ENCODE peak calls at places on chromosomes 4 and X, in ten cellular contexts. M is right atrium auricular region; Q is sigmoid colon; X is fibroblast of lung; L is left ventricle myocardium inferior; D is A549; O is CD8-positive, alpha-beta memory T cell; S is cardiac muscle cell; Z is suprapubic skin; W is neural progenitor cell. T is an unnamed sample. For H3K4me1, the result is how much of the 10 kb centered on the place peaks cover.

GRCh38 chrX:25079020-25079419 is 63.3 kb upstream of the ARX start:
- DNase-seq in M (no peak), Q (no peak), X (no peak), L (no peak), D (no peak), O (no peak), S (no peak), Z (no peak), W (no peak), T (no peak)

GRCh38 chr4:4720671-4721070 is 138.8 kb upstream of the MSX1 start:
- DNase-seq in M (no peak), Q (no peak), X (no peak), L (no peak), D (no peak), O (no peak), S (no peak), Z (no peak), W (no peak), T (no peak)

GRCh38 chr4:14193601-14194000 is 566.1 kb upstream of the BOD1L1 start:
- DNase-seq in M (no peak), Q (no peak), X (peak), L (no peak), D (no peak), O (no peak), S (no peak), Z (no peak), W (no peak), T (no peak)

GRCh38 chr4:88211473-88212252 is 53.2 kb upstream of the ABCG2 start:
- DNase-seq in M (no peak), Q (no peak), X (peak), L (no peak), D (peak), O (peak), S (peak), Z (no peak), W (peak), T (no peak)

GRCh38 chr4:38132843-38133662 is 172.9 kb downstream of the PTTG2 start:
- DNase-seq in M (no peak), Q (no peak), X (no peak), L (no peak), D (peak), O (no peak), S (no peak), Z (peak), W (no peak), T (no peak)

GRCh38 chrX:38438321-38438720 is 85.9 kb downstream of the OTC start:
- DNase-seq in M (no peak), Q (no peak), X (no peak), L (no peak), D (no peak), O (no peak), S (no peak), Z (no peak), W (peak), T (no peak)

GRCh38 chr4:102684605-102685052 is 76.1 kb downstream of the MANBA start:
- DNase-seq in M (no peak), Q (no peak), X (peak), L (no peak), D (peak), O (no peak), S (peak), Z (no peak), W (no peak), T (no peak)

GRCh38 chr4:184598753-184599491 is 50.3 kb downstream of the CASP3 start:
- DNase-seq in M (no peak), Q (no peak), X (no peak), L (no peak), D (no peak), O (no peak), S (peak), Z (no peak), W (no peak), T (no peak)

GRCh38 chr4:14827111-14827510 is 175.2 kb upstream of the CPEB2 start:
- DNase-seq in M (no peak), Q (no peak), X (peak), L (no peak), D (no peak), O (no peak), S (peak), Z (no peak), W (no peak), T (no peak)

GRCh38 chr4:173005912-173006633 is 162.5 kb upstream of the GALNT7 start:
- DNase-seq in M (no peak), Q (no peak), X (no peak), L (no peak), D (no peak), O (no peak), S (no peak), Z (no peak), W (no peak), T (no peak)

GRCh38 chr4:152073738-152074137 is 312.9 kb upstream of the GATB start:
- DNase-seq in M (peak), Q (no peak), X (no peak), L (no peak), D (no peak), O (no peak), S (peak), Z (no peak), W (no peak), T (peak)

GRCh38 chrX:46180258-46180687 is 364.9 kb downstream of the ZNF674 start:
- DNase-seq in M (no peak), Q (no peak), X (peak), L (no peak), D (peak), O (no peak), S (peak), Z (no peak), W (peak), T (no peak)

GRCh38 chr4:15755321-15755750 is 22.8 kb upstream of the CD38 start:
- DNase-seq in M (no peak), Q (no peak), X (peak), L (no peak), D (no peak), O (no peak), S (peak), Z (no peak), W (no peak), T (no peak)

GRCh38 chrX:150753968-150754367 is 60.8 kb downstream of the MTMR1 start:
- DNase-seq in M (no peak), Q (no peak), X (no peak), L (no peak), D (no peak), O (no peak), S (no peak), Z (no peak), W (no peak), T (no peak)

GRCh38 chrX:102651242-102651967 is at the start of gene GPRASP1:
- DNase-seq in M (peak), Q (peak), X (peak), L (peak), D (no peak), O (peak), S (peak), Z (peak), W (peak), T (peak)

GRCh38 chr4:101232074-101232776 is 115.1 kb downstream of the PPP3CA start:
- DNase-seq in M (no peak), Q (no peak), X (peak), L (no peak), D (peak), O (no peak), S (peak), Z (no peak), W (no peak), T (no peak)

GRCh38 chr4:169045862-169046584 is 36.0 kb upstream of the CBR4 start:
- DNase-seq in M (no peak), Q (no peak), X (peak), L (no peak), D (peak), O (no peak), S (no peak), Z (no peak), W (peak), T (no peak)

GRCh38 chrX:133005038-133005437 is 46.6 kb upstream of the HS6ST2 start:
- DNase-seq in M (no peak), Q (no peak), X (peak), L (no peak), D (no peak), O (no peak), S (peak), Z (no peak), W (peak), T (no peak)

GRCh38 chrX:108221481-108221880 is 129.9 kb downstream of the ATG4A start:
- DNase-seq in M (no peak), Q (no peak), X (no peak), L (no peak), D (no peak), O (no peak), S (no peak), Z (no peak), W (no peak), T (no peak)

GRCh38 chr4:142696334-142697122 is 149.6 kb downstream of the INPP4B start:
- DNase-seq in M (no peak), Q (no peak), X (no peak), L (no peak), D (no peak), O (no peak), S (no peak), Z (no peak), W (no peak), T (no peak)

GRCh38 chr4:87033902-87034301 is 99.1 kb downstream of the AFF1 start:
- DNase-seq in M (no peak), Q (no peak), X (no peak), L (no peak), D (no peak), O (no peak), S (no peak), Z (no peak), W (peak), T (no peak)

GRCh38 chr4:87031946-87032345 is 97.1 kb downstream of the AFF1 start:
- DNase-seq in M (no peak), Q (no peak), X (no peak), L (no peak), D (no peak), O (no peak), S (peak), Z (no peak), W (peak), T (no peak)

GRCh38 chr4:87030606-87031441 is 96.0 kb downstream of the AFF1 start:
- DNase-seq in M (no peak), Q (no peak), X (peak), L (no peak), D (no peak), O (no peak), S (peak), Z (no peak), W (peak), T (no peak)

GRCh38 chr4:87034527-87034926 is 99.7 kb downstream of the AFF1 start:
- DNase-seq in M (no peak), Q (no peak), X (no peak), L (no peak), D (no peak), O (no peak), S (no peak), Z (no peak), W (no peak), T (no peak)

GRCh38 chr4:87032884-87033533 is 98.2 kb downstream of the AFF1 start:
- DNase-seq in M (no peak), Q (no peak), X (peak), L (no peak), D (no peak), O (no peak), S (peak), Z (no peak), W (peak), T (no peak)
- H3K4me1 ChIP-seq in M (under half), Q (half or more), X (under half), L (half or more), D (half or more), O (half or more), S (half or more), Z (half or more), W (half or more), T (under half)

DNA sequence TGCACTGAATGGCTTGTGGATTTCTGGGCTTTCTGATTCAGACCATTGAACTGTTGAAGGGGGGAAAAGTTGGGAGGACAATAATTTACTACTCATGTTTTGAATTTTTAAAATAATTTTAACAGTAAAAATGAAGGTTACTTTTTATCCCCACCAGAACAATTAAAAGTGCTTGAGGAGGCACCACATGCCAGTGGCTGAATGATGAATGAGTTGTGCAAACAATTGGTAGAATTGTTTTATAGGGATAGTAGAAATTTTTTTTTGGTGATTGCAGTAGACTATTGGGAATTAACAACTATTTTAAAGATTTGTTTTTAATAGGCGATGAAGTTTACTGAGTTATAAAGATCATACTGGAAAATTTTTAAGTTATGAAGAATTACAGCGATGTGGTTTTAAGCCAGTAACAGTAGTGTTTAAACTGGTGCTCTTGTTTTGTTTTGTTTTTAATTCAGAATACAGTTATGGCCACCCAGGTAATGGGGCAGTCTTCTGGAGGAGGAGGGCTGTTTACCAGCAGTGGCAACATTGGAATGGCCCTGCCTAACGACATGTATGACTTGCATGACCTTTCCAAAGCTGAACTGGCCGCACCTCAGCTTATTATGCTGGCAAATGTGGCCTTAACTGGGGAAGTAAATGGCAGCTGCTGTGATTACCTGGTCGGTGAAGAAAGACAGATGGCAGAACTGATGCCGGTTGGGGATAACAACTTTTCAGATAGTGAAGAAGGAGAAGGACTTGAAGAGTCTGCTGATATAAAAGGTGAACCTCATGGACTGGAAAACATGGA is 2.7 kb downstream of the REST start:
- DNase-seq in M (no peak), Q (no peak), X (no peak), L (no peak), D (no peak), O (no peak), S (no peak), Z (no peak), W (peak), T (no peak)
- H3K4me1 ChIP-seq in M (under half), Q (under half), X (under half), L (half or more), D (under half), O (half or more), S (under half), Z (half or more), W (under half), T (half or more)

GRCh38 chrX:136679581-136679980 is 31.6 kb downstream of the CD40LG start:
- DNase-seq in M (no peak), Q (no peak), X (no peak), L (no peak), D (no peak), O (no peak), S (no peak), Z (no peak), W (peak), T (no peak)
- H3K4me1 ChIP-seq in M (under half), Q (under half), X (under half), L (under half), D (under half), O (under half), S (under half), Z (under half), W (under half), T (under half)

GRCh38 chr4:24164054-24164453 is 274.2 kb upstream of the PPARGC1A start:
- DNase-seq in M (no peak), Q (no peak), X (peak), L (no peak), D (no peak), O (no peak), S (no peak), Z (no peak), W (no peak), T (no peak)
- H3K4me1 ChIP-seq in M (under half), Q (under half), X (under half), L (under half), D (under half), O (under half), S (under half), Z (under half), W (under half), T (under half)